ENCODE peak calls at places on chromosomes 1 and 21, in ten cellular contexts. C, K, Z, J, S, D, R, O, T and A are unnamed samples.

GRCh38 chr1:16162163-16162822 is 6.4 kb upstream of the EPHA2 start:
- DNase-seq in C (no peak), K (no peak), Z (peak), J (no peak), S (no peak), D (no peak), R (no peak), O (no peak), T (no peak), A (peak)

GRCh38 chr21:42062543-42063022 is 8.5 kb upstream of the UMODL1 start:
- DNase-seq in C (no peak), K (no peak), Z (peak), J (peak), S (peak), D (no peak), R (peak), O (peak), T (no peak), A (peak)

GRCh38 chr1:172135076-172135672 is 285.3 kb upstream of the C1orf105 start:
- DNase-seq in C (no peak), K (no peak), Z (peak), J (peak), S (no peak), D (no peak), R (peak), O (no peak), T (no peak), A (peak)

GRCh38 chr1:112317140-112317539 is 78.9 kb upstream of the CTTNBP2NL start:
- DNase-seq in C (no peak), K (no peak), Z (no peak), J (no peak), S (no peak), D (no peak), R (no peak), O (no peak), T (no peak), A (no peak)

GRCh38 chr1:200336111-200336845 is 73.6 kb downstream of the ZNF281 start:
- DNase-seq in C (no peak), K (peak), Z (no peak), J (no peak), S (no peak), D (no peak), R (no peak), O (no peak), T (no peak), A (no peak)

GRCh38 chr1:25642710-25643109 is 26.1 kb downstream of the MAN1C1 start:
- DNase-seq in C (peak), K (peak), Z (peak), J (no peak), S (no peak), D (no peak), R (peak), O (peak), T (no peak), A (peak)

GRCh38 chr1:63119575-63120155 is 202.7 kb upstream of the FOXD3 start:
- DNase-seq in C (no peak), K (no peak), Z (no peak), J (no peak), S (no peak), D (no peak), R (no peak), O (no peak), T (no peak), A (no peak)

GRCh38 chr1:84693009-84693408 is 2.7 kb upstream of the SSX2IP start:
- DNase-seq in C (no peak), K (no peak), Z (no peak), J (no peak), S (no peak), D (no peak), R (no peak), O (no peak), T (no peak), A (peak)

GRCh38 chr1:75502776-75503175 is 108.1 kb downstream of the SLC44A5 start:
- DNase-seq in C (no peak), K (peak), Z (no peak), J (no peak), S (no peak), D (no peak), R (no peak), O (no peak), T (no peak), A (no peak)

GRCh38 chr1:42046772-42047552 is 106.2 kb upstream of the GUCA2B start:
- DNase-seq in C (peak), K (no peak), Z (no peak), J (no peak), S (peak), D (no peak), R (no peak), O (no peak), T (peak), A (no peak)

GRCh38 chr1:239977414-239977813 is 114.3 kb upstream of the FMN2 start:
- DNase-seq in C (no peak), K (no peak), Z (no peak), J (no peak), S (no peak), D (no peak), R (no peak), O (no peak), T (no peak), A (no peak)

GRCh38 chr1:220775238-220775853 is 11.4 kb upstream of the MTARC1 start:
- DNase-seq in C (no peak), K (peak), Z (peak), J (no peak), S (no peak), D (no peak), R (peak), O (no peak), T (no peak), A (peak)

GRCh38 chr1:212814989-212815388 is 23.3 kb downstream of the TATDN3 start:
- DNase-seq in C (no peak), K (no peak), Z (peak), J (peak), S (no peak), D (no peak), R (no peak), O (no peak), T (no peak), A (no peak)

GRCh38 chr1:6646499-6647148 is 22.0 kb downstream of the THAP3 start:
- DNase-seq in C (no peak), K (peak), Z (peak), J (no peak), S (no peak), D (no peak), R (peak), O (no peak), T (no peak), A (peak)

GRCh38 chr1:158087320-158087927 is 93.3 kb upstream of the CD1D start:
- DNase-seq in C (peak), K (peak), Z (peak), J (peak), S (peak), D (peak), R (peak), O (no peak), T (peak), A (no peak)

GRCh38 chr1:173206816-173207595 is at the start of gene TNFSF4:
- DNase-seq in C (no peak), K (no peak), Z (peak), J (no peak), S (peak), D (peak), R (no peak), O (peak), T (no peak), A (no peak)

GRCh38 chr1:56389813-56390539 is 189.4 kb downstream of the PLPP3 start:
- DNase-seq in C (no peak), K (no peak), Z (no peak), J (no peak), S (no peak), D (no peak), R (no peak), O (no peak), T (no peak), A (no peak)

GRCh38 chr1:110433803-110434202 is 17.1 kb upstream of the PROK1 start:
- DNase-seq in C (no peak), K (no peak), Z (peak), J (no peak), S (peak), D (no peak), R (no peak), O (peak), T (peak), A (no peak)

GRCh38 chr1:39393645-39394044 is 97.8 kb upstream of the BMP8A start:
- DNase-seq in C (no peak), K (no peak), Z (no peak), J (no peak), S (no peak), D (no peak), R (no peak), O (no peak), T (no peak), A (no peak)

GRCh38 chr1:117646007-117646913 is 40.4 kb downstream of the TENT5C start:
- DNase-seq in C (no peak), K (no peak), Z (no peak), J (no peak), S (no peak), D (no peak), R (no peak), O (no peak), T (no peak), A (no peak)

GRCh38 chr1:115810609-115811008 is 30.3 kb downstream of the NHLH2 start:
- DNase-seq in C (no peak), K (no peak), Z (no peak), J (no peak), S (no peak), D (no peak), R (no peak), O (no peak), T (no peak), A (no peak)

GRCh38 chr1:245045087-245045881 is 109.5 kb upstream of the KIF26B start:
- DNase-seq in C (no peak), K (no peak), Z (no peak), J (peak), S (peak), D (no peak), R (no peak), O (peak), T (peak), A (no peak)

GRCh38 chr1:64948216-64948615 is 18.1 kb downstream of the JAK1 start:
- DNase-seq in C (no peak), K (no peak), Z (no peak), J (no peak), S (no peak), D (no peak), R (no peak), O (no peak), T (no peak), A (no peak)

GRCh38 chr1:9651565-9652378 is at the start of gene PIK3CD:
- DNase-seq in C (no peak), K (no peak), Z (peak), J (no peak), S (peak), D (no peak), R (peak), O (peak), T (no peak), A (peak)

GRCh38 chr1:156062189-156062588 is 1.2 kb downstream of the RAB25 start:
- DNase-seq in C (no peak), K (no peak), Z (no peak), J (no peak), S (no peak), D (no peak), R (no peak), O (no peak), T (no peak), A (no peak)

GRCh38 chr1:154703207-154703606 is 95.2 kb upstream of the ADAR start:
- DNase-seq in C (no peak), K (no peak), Z (no peak), J (no peak), S (no peak), D (no peak), R (no peak), O (no peak), T (no peak), A (no peak)

GRCh38 chr21:37764696-37765095 is 151.6 kb downstream of the KCNJ6 start:
- DNase-seq in C (no peak), K (no peak), Z (no peak), J (no peak), S (no peak), D (no peak), R (no peak), O (no peak), T (no peak), A (no peak)

GRCh38 chr1:189693140-189693539 is 784.5 kb downstream of the BRINP3 start:
- DNase-seq in C (no peak), K (no peak), Z (no peak), J (no peak), S (no peak), D (no peak), R (no peak), O (no peak), T (no peak), A (no peak)

GRCh38 chr1:218480137-218480536 is 135.0 kb downstream of the TGFB2 start:
- DNase-seq in C (peak), K (no peak), Z (no peak), J (no peak), S (no peak), D (no peak), R (no peak), O (peak), T (peak), A (no peak)

GRCh38 chr1:152497273-152497672 is 13.3 kb upstream of the LCE5A start:
- DNase-seq in C (no peak), K (no peak), Z (no peak), J (no peak), S (no peak), D (no peak), R (no peak), O (no peak), T (no peak), A (no peak)

GRCh38 chr1:3482590-3482899 is 28.1 kb downstream of the ARHGEF16 start:
- DNase-seq in C (no peak), K (no peak), Z (peak), J (no peak), S (no peak), D (no peak), R (no peak), O (no peak), T (no peak), A (no peak)

GRCh38 chr1:12518956-12519707 is 98.9 kb downstream of the DHRS3 start:
- DNase-seq in C (peak), K (no peak), Z (peak), J (no peak), S (peak), D (peak), R (no peak), O (peak), T (peak), A (no peak)

GRCh38 chr1:245888809-245889208 is 618.3 kb downstream of the SMYD3 start:
- DNase-seq in C (no peak), K (peak), Z (peak), J (no peak), S (no peak), D (no peak), R (peak), O (no peak), T (no peak), A (no peak)

GRCh38 chr1:32695098-32695904 is 7.3 kb downstream of the SYNC start:
- DNase-seq in C (no peak), K (peak), Z (no peak), J (peak), S (peak), D (peak), R (no peak), O (peak), T (peak), A (no peak)

GRCh38 chr21:46160563-46161179 is 5.3 kb upstream of the FTCD start:
- DNase-seq in C (no peak), K (no peak), Z (no peak), J (no peak), S (no peak), D (no peak), R (no peak), O (peak), T (no peak), A (no peak)

GRCh38 chr1:179807691-179808485 is 64.8 kb downstream of the FAM163A start:
- DNase-seq in C (no peak), K (no peak), Z (no peak), J (no peak), S (no peak), D (no peak), R (no peak), O (no peak), T (no peak), A (no peak)

GRCh38 chr1:1302006-1302430 is 5.7 kb downstream of the ACAP3 start:
- DNase-seq in C (no peak), K (no peak), Z (peak), J (no peak), S (no peak), D (no peak), R (no peak), O (no peak), T (no peak), A (no peak)

GRCh38 chr21:46131721-46132651 is 23.4 kb downstream of the FTCD start:
- DNase-seq in C (no peak), K (no peak), Z (no peak), J (no peak), S (peak), D (no peak), R (no peak), O (no peak), T (no peak), A (peak)

GRCh38 chr1:119805247-119805646 is 6.0 kb downstream of the REG4 start:
- DNase-seq in C (no peak), K (no peak), Z (no peak), J (no peak), S (no peak), D (no peak), R (no peak), O (no peak), T (no peak), A (no peak)

GRCh38 chr1:53627666-53628065 is 111.3 kb downstream of the GLIS1 start:
- DNase-seq in C (no peak), K (no peak), Z (no peak), J (no peak), S (no peak), D (no peak), R (no peak), O (no peak), T (no peak), A (no peak)